ENCODE peak calls at places on chromosome 11, in ten cellular contexts. One of them, this sample, is unnamed.

GRCh38 chr11:118224512-118225180 is at the start of gene JAML:
- DNase-seq in suprapubic skin: no peak
- DNase-seq in upper lobe of left lung: no peak
- DNase-seq in ovary: no peak
- DNase-seq in IMR-90: no peak
- DNase-seq in heart left ventricle: no peak
- DNase-seq in Peyer's patch: peak; percentile 86
- DNase-seq in prostate gland: no peak
- DNase-seq in K562: no peak
- DNase-seq in tibial nerve: no peak
- DNase-seq in this sample: no peak

GRCh38 chr11:10969387-10969786 is 111.5 kb upstream of the ZBED5 start:
- DNase-seq in suprapubic skin: no peak
- DNase-seq in upper lobe of left lung: no peak
- DNase-seq in ovary: no peak
- DNase-seq in IMR-90: no peak
- DNase-seq in heart left ventricle: no peak
- DNase-seq in Peyer's patch: no peak
- DNase-seq in prostate gland: no peak
- DNase-seq in K562: no peak
- DNase-seq in tibial nerve: no peak
- DNase-seq in this sample: no peak

GRCh38 chr11:69375316-69376154 is 81.6 kb downstream of the MYEOV start:
- DNase-seq in suprapubic skin: peak; percentile 77
- DNase-seq in upper lobe of left lung: peak; percentile 18
- DNase-seq in ovary: peak; percentile 3
- DNase-seq in IMR-90: no peak
- DNase-seq in heart left ventricle: peak; percentile 23
- DNase-seq in Peyer's patch: peak; percentile 62
- DNase-seq in prostate gland: no peak
- DNase-seq in K562: no peak
- DNase-seq in tibial nerve: no peak
- DNase-seq in this sample: no peak

GRCh38 chr11:17439316-17439782 is 37.3 kb downstream of the ABCC8 start:
- DNase-seq in suprapubic skin: no peak
- DNase-seq in upper lobe of left lung: peak; percentile 54
- DNase-seq in ovary: no peak
- DNase-seq in IMR-90: no peak
- DNase-seq in heart left ventricle: no peak
- DNase-seq in Peyer's patch: no peak
- DNase-seq in prostate gland: no peak
- DNase-seq in K562: no peak
- DNase-seq in tibial nerve: no peak
- DNase-seq in this sample: no peak

GRCh38 chr11:47784785-47785381 is 17.7 kb upstream of the FNBP4 start:
- DNase-seq in suprapubic skin: no peak
- DNase-seq in upper lobe of left lung: no peak
- DNase-seq in ovary: no peak
- DNase-seq in IMR-90: no peak
- DNase-seq in heart left ventricle: no peak
- DNase-seq in Peyer's patch: no peak
- DNase-seq in prostate gland: no peak
- DNase-seq in K562: no peak
- DNase-seq in tibial nerve: no peak
- DNase-seq in this sample: no peak

GRCh38 chr11:116413861-116414260 is 358.9 kb downstream of the BUD13 start:
- DNase-seq in suprapubic skin: no peak
- DNase-seq in upper lobe of left lung: no peak
- DNase-seq in ovary: no peak
- DNase-seq in IMR-90: no peak
- DNase-seq in heart left ventricle: no peak
- DNase-seq in Peyer's patch: no peak
- DNase-seq in prostate gland: no peak
- DNase-seq in K562: no peak
- DNase-seq in tibial nerve: no peak
- DNase-seq in this sample: no peak

GRCh38 chr11:71240865-71241691 is 11.3 kb downstream of the SHANK2 start:
- DNase-seq in suprapubic skin: peak; percentile 78
- DNase-seq in upper lobe of left lung: peak; percentile 80
- DNase-seq in ovary: no peak
- DNase-seq in IMR-90: peak; percentile 94
- DNase-seq in heart left ventricle: peak; percentile 42
- DNase-seq in Peyer's patch: no peak
- DNase-seq in prostate gland: peak; percentile 77
- DNase-seq in K562: no peak
- DNase-seq in tibial nerve: peak; percentile 70
- DNase-seq in this sample: peak; percentile 58

GRCh38 chr11:70381872-70382842 is 16.2 kb upstream of the CTTN start:
- DNase-seq in suprapubic skin: no peak
- DNase-seq in upper lobe of left lung: no peak
- DNase-seq in ovary: no peak
- DNase-seq in IMR-90: peak; percentile 95
- DNase-seq in heart left ventricle: no peak
- DNase-seq in Peyer's patch: no peak
- DNase-seq in prostate gland: no peak
- DNase-seq in K562: peak; percentile 27
- DNase-seq in tibial nerve: no peak
- DNase-seq in this sample: no peak

GRCh38 chr11:79083346-79083745 is 357.5 kb downstream of the TENM4 start:
- DNase-seq in suprapubic skin: no peak
- DNase-seq in upper lobe of left lung: no peak
- DNase-seq in ovary: no peak
- DNase-seq in IMR-90: peak; percentile 26
- DNase-seq in heart left ventricle: no peak
- DNase-seq in Peyer's patch: no peak
- DNase-seq in prostate gland: no peak
- DNase-seq in K562: no peak
- DNase-seq in tibial nerve: no peak
- DNase-seq in this sample: no peak

GRCh38 chr11:34643846-34644245 is 23.0 kb downstream of the EHF start:
- DNase-seq in suprapubic skin: no peak
- DNase-seq in upper lobe of left lung: no peak
- DNase-seq in ovary: no peak
- DNase-seq in IMR-90: no peak
- DNase-seq in heart left ventricle: no peak
- DNase-seq in Peyer's patch: no peak
- DNase-seq in prostate gland: no peak
- DNase-seq in K562: no peak
- DNase-seq in tibial nerve: no peak
- DNase-seq in this sample: no peak

DNA sequence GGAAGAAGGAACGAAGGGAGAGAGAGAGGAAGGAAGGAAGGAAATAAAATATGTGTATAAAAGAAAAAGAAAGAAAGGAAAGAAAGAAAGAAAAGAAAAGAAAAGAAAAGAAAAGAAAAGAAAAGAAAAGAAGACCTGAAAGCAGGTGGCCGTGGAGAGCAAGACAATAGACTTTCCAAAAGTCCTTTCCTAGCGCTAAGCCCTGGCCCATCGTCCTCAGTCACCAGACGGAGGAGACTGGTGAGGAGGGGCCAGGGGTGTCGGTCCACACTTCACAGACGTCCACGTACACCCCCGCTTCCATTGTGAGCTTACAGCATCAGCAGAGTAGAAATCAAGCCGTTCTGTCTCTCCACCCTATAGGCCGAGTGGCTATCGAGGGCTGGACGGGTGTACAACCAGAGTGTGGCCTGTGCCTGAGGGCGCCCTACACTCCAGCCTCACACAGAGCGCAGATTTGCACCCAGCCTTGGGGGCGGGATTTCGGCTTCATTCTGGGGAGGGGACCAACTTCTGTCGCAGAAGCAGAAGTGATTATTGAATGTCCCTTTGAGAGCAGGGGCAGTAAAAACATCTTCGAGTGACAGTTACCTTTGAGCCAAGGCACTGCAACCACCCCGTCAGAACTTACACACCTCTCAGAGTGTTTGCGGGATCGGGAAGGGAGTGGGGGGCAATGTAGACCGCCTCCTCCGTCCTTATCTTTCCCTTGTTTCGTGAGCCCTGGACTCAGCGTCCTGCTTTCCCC is 2.0 kb upstream of the BSX start:
- DNase-seq in suprapubic skin: no peak
- DNase-seq in upper lobe of left lung: no peak
- DNase-seq in ovary: no peak
- DNase-seq in IMR-90: no peak
- DNase-seq in heart left ventricle: no peak
- DNase-seq in Peyer's patch: no peak
- DNase-seq in prostate gland: no peak
- DNase-seq in K562: no peak
- DNase-seq in tibial nerve: no peak
- DNase-seq in this sample: no peak
- H3K27me3 ChIP-seq in suprapubic skin: peaks cover 91% of the 10 kb centered on the region
- H3K27me3 ChIP-seq in upper lobe of left lung: peaks cover 7% of the 10 kb centered on the region
- H3K27me3 ChIP-seq in ovary: no peaks in the 10 kb centered on the region
- H3K27me3 ChIP-seq in IMR-90: peaks cover 59% of the 10 kb centered on the region
- H3K27me3 ChIP-seq in heart left ventricle: peaks cover 47% of the 10 kb centered on the region
- H3K27me3 ChIP-seq in Peyer's patch: no peaks in the 10 kb centered on the region
- H3K27me3 ChIP-seq in prostate gland: peaks cover 44% of the 10 kb centered on the region
- H3K27me3 ChIP-seq in K562: peaks cover 6% of the 10 kb centered on the region
- H3K27me3 ChIP-seq in tibial nerve: no peaks in the 10 kb centered on the region
- H3K27me3 ChIP-seq in this sample: peaks cover 76% of the 10 kb centered on the region

GRCh38 chr11:2699531-2700414 is at the start of gene KCNQ1OT1:
- DNase-seq in suprapubic skin: peak; percentile 95
- DNase-seq in upper lobe of left lung: peak; percentile 90
- DNase-seq in ovary: peak; percentile 92
- DNase-seq in IMR-90: peak; percentile 92
- DNase-seq in heart left ventricle: peak; percentile 93
- DNase-seq in Peyer's patch: peak; percentile 95
- DNase-seq in prostate gland: peak; percentile 89
- DNase-seq in K562: peak; percentile 95
- DNase-seq in tibial nerve: peak; percentile 77
- DNase-seq in this sample: peak; percentile 88
- TF ChIP-seq POLR2A in suprapubic skin: peak; percentile 41
- TF ChIP-seq POLR2A in upper lobe of left lung: peak; percentile 98
- TF ChIP-seq POLR2A in ovary: peak; percentile 90
- TF ChIP-seq POLR2A in IMR-90: peak; percentile 99
- TF ChIP-seq POLR2A in heart left ventricle: peak; percentile 69
- TF ChIP-seq POLR2A in Peyer's patch: peak; percentile 96
- TF ChIP-seq POLR2A in prostate gland: peak; percentile 93
- TF ChIP-seq POLR2A in K562: peak; percentile 97
- TF ChIP-seq POLR2A in tibial nerve: peak; percentile 86
- TF ChIP-seq POLR2A in this sample: peak; percentile 97

GRCh38 chr11:82733444-82734119 is at the start of gene FAM181B:
- DNase-seq in suprapubic skin: no peak
- DNase-seq in upper lobe of left lung: no peak
- DNase-seq in ovary: peak; percentile 61
- DNase-seq in IMR-90: no peak
- DNase-seq in heart left ventricle: peak; percentile 39
- DNase-seq in Peyer's patch: peak; percentile 48
- DNase-seq in prostate gland: no peak
- DNase-seq in K562: peak; percentile 57
- DNase-seq in tibial nerve: peak; percentile 31
- DNase-seq in this sample: peak; percentile 50

GRCh38 chr11:82732734-82733443 is 775 bp downstream of the FAM181B start:
- DNase-seq in suprapubic skin: no peak
- DNase-seq in upper lobe of left lung: no peak
- DNase-seq in ovary: peak; percentile 21
- DNase-seq in IMR-90: no peak
- DNase-seq in heart left ventricle: no peak
- DNase-seq in Peyer's patch: no peak
- DNase-seq in prostate gland: no peak
- DNase-seq in K562: no peak
- DNase-seq in tibial nerve: no peak
- DNase-seq in this sample: no peak

GRCh38 chr11:82734120-82734479 is 436 bp upstream of the FAM181B start:
- DNase-seq in suprapubic skin: no peak
- DNase-seq in upper lobe of left lung: no peak
- DNase-seq in ovary: no peak
- DNase-seq in IMR-90: no peak
- DNase-seq in heart left ventricle: no peak
- DNase-seq in Peyer's patch: no peak
- DNase-seq in prostate gland: no peak
- DNase-seq in K562: no peak
- DNase-seq in tibial nerve: no peak
- DNase-seq in this sample: no peak

GRCh38 chr11:82731691-82732277 is 1.9 kb downstream of the FAM181B start:
- DNase-seq in suprapubic skin: no peak
- DNase-seq in upper lobe of left lung: no peak
- DNase-seq in ovary: no peak
- DNase-seq in IMR-90: no peak
- DNase-seq in heart left ventricle: no peak
- DNase-seq in Peyer's patch: no peak
- DNase-seq in prostate gland: no peak
- DNase-seq in K562: peak; percentile 9
- DNase-seq in tibial nerve: no peak
- DNase-seq in this sample: no peak

GRCh38 chr11:82732348-82732733 is 1.3 kb downstream of the FAM181B start:
- DNase-seq in suprapubic skin: no peak
- DNase-seq in upper lobe of left lung: no peak
- DNase-seq in ovary: peak; percentile 19
- DNase-seq in IMR-90: no peak
- DNase-seq in heart left ventricle: no peak
- DNase-seq in Peyer's patch: no peak
- DNase-seq in prostate gland: no peak
- DNase-seq in K562: no peak
- DNase-seq in tibial nerve: no peak
- DNase-seq in this sample: no peak
- H3K27me3 ChIP-seq in suprapubic skin: peaks cover 34% of the 10 kb centered on the region
- H3K27me3 ChIP-seq in upper lobe of left lung: no peaks in the 10 kb centered on the region
- H3K27me3 ChIP-seq in ovary: no peaks in the 10 kb centered on the region
- H3K27me3 ChIP-seq in IMR-90: peaks cover 51% of the 10 kb centered on the region
- H3K27me3 ChIP-seq in heart left ventricle: peaks cover 11% of the 10 kb centered on the region
- H3K27me3 ChIP-seq in Peyer's patch: no peaks in the 10 kb centered on the region
- H3K27me3 ChIP-seq in prostate gland: no peaks in the 10 kb centered on the region
- H3K27me3 ChIP-seq in K562: peaks cover 20% of the 10 kb centered on the region
- H3K27me3 ChIP-seq in tibial nerve: no peaks in the 10 kb centered on the region
- H3K27me3 ChIP-seq in this sample: peaks cover 10% of the 10 kb centered on the region

GRCh38 chr11:95229199-95230053 is 1.6 kb downstream of the SESN3 start:
- DNase-seq in suprapubic skin: peak; percentile 77
- DNase-seq in upper lobe of left lung: no peak
- DNase-seq in ovary: no peak
- DNase-seq in IMR-90: peak; percentile 13
- DNase-seq in heart left ventricle: no peak
- DNase-seq in Peyer's patch: no peak
- DNase-seq in prostate gland: no peak
- DNase-seq in K562: no peak
- DNase-seq in tibial nerve: no peak
- DNase-seq in this sample: no peak
- TF ChIP-seq POLR2A in suprapubic skin: no peak
- TF ChIP-seq POLR2A in upper lobe of left lung: no peak
- TF ChIP-seq POLR2A in ovary: no peak
- TF ChIP-seq POLR2A in IMR-90: no peak
- TF ChIP-seq POLR2A in heart left ventricle: no peak
- TF ChIP-seq POLR2A in Peyer's patch: no peak
- TF ChIP-seq POLR2A in prostate gland: no peak
- TF ChIP-seq POLR2A in K562: no peak
- TF ChIP-seq POLR2A in tibial nerve: no peak
- TF ChIP-seq POLR2A in this sample: no peak

GRCh38 chr11:126874276-126874675 is 126.3 kb downstream of the KIRREL3 start:
- DNase-seq in suprapubic skin: no peak
- DNase-seq in upper lobe of left lung: no peak
- DNase-seq in ovary: no peak
- DNase-seq in IMR-90: peak; percentile 58
- DNase-seq in heart left ventricle: no peak
- DNase-seq in Peyer's patch: no peak
- DNase-seq in prostate gland: no peak
- DNase-seq in K562: no peak
- DNase-seq in tibial nerve: no peak
- DNase-seq in this sample: no peak
- H3K27me3 ChIP-seq in suprapubic skin: no peaks in the 10 kb centered on the region
- H3K27me3 ChIP-seq in upper lobe of left lung: no peaks in the 10 kb centered on the region
- H3K27me3 ChIP-seq in ovary: no peaks in the 10 kb centered on the region
- H3K27me3 ChIP-seq in IMR-90: no peaks in the 10 kb centered on the region
- H3K27me3 ChIP-seq in heart left ventricle: no peaks in the 10 kb centered on the region
- H3K27me3 ChIP-seq in Peyer's patch: no peaks in the 10 kb centered on the region
- H3K27me3 ChIP-seq in prostate gland: no peaks in the 10 kb centered on the region
- H3K27me3 ChIP-seq in K562: no peaks in the 10 kb centered on the region
- H3K27me3 ChIP-seq in tibial nerve: no peaks in the 10 kb centered on the region
- H3K27me3 ChIP-seq in this sample: no peaks in the 10 kb centered on the region